ENCODE peak calls at places on chromosomes 13 and 19, in ten cellular contexts. V is GM23248; Q is EH; N is lower leg skin; I is HAP-1; P is kidney glomerular epithelial cell; S is RWPE1; T is LHCN-M2; U is HL-60; Z is activated naive CD8-positive, alpha-beta T cell treated with anti-CD3 and anti-CD28 coated beads, Interleukin-2, amount 50 U/mL, for 16 hours. K is an unnamed sample.

GRCh38 chr13:105638446-105638845 is 897.0 kb downstream of the EFNB2 start:
- DNase-seq in Z (no peak), T (peak; percentile 44), N (no peak), V (no peak), S (no peak), P (peak; percentile 3), Q (no peak), I (no peak), U (no peak), K (peak; percentile 24)

GRCh38 chr13:65011403-65011802 is 2218.7 kb downstream of the PCDH9 start:
- DNase-seq in U (no peak), I (no peak), N (no peak), Q (no peak), T (no peak), S (no peak), P (no peak), Z (no peak), V (no peak), K (no peak)

GRCh38 chr19:17686592-17687042 is 1.5 kb downstream of the UNC13A start:
- DNase-seq in V (peak; percentile 49), N (no peak), T (no peak), P (no peak), I (no peak), S (peak; percentile 44), U (no peak), Z (no peak), Q (peak; percentile 82), K (peak; percentile 51)

GRCh38 chr19:16338470-16339360 is 14.1 kb downstream of the KLF2 start:
- DNase-seq in U (peak; percentile 30), I (no peak), Z (no peak), N (no peak), P (peak; percentile 22), S (peak; percentile 64), V (peak; percentile 95), Q (peak; percentile 98), T (peak; percentile 95), K (peak; percentile 78)

GRCh38 chr19:38648789-38649304 is 1.4 kb downstream of the ACTN4 start:
- DNase-seq in Z (no peak), S (no peak), N (no peak), I (no peak), U (no peak), P (no peak), T (no peak), Q (peak; percentile 25), V (peak; percentile 17), K (no peak)

GRCh38 chr19:41570639-41571112 is 5.3 kb upstream of the CEACAM21 start:
- DNase-seq in Z (peak; percentile 73), N (peak; percentile 94), S (peak; percentile 70), U (peak; percentile 78), T (peak; percentile 56), I (peak; percentile 61), Q (peak; percentile 72), V (peak; percentile 85), P (peak; percentile 35), K (peak; percentile 82)

GRCh38 chr13:113116871-113117271 is 5.7 kb upstream of the F10 start:
- DNase-seq in S (no peak), N (peak; percentile 57), T (no peak), Q (no peak), U (no peak), V (no peak), I (no peak), Z (no peak), P (no peak), K (no peak)

GRCh38 chr19:30852168-30852567 is 480.0 kb downstream of the ZNF536 start:
- DNase-seq in V (no peak), I (no peak), Z (no peak), U (no peak), Q (no peak), N (peak; percentile 50), P (no peak), S (no peak), T (no peak), K (no peak)

GRCh38 chr13:103403148-103403740 is 337.0 kb upstream of the SLC10A2 start:
- DNase-seq in N (no peak), T (no peak), S (peak; percentile 6), V (no peak), Q (no peak), Z (no peak), I (no peak), P (no peak), U (no peak), K (no peak)